ENCODE peak calls at places on chromosomes 4 and X, in five cellular contexts. V is heart left ventricle, F is body of pancreas, L is transverse colon, T is PC-3. M is an unnamed sample. For H3K4me1, the result is how much of the 10 kb centered on the place peaks cover.

GRCh38 chrX:110383414-110383813 is 24.8 kb downstream of the RTL9 start:
- DNase-seq in V (no peak), F (no peak), L (no peak), T (peak), M (no peak)

GRCh38 chr4:30722092-30722915 is 2.1 kb downstream of the PCDH7 start:
- DNase-seq in V (no peak), F (no peak), L (no peak), T (no peak), M (peak)

GRCh38 chr4:129240816-129241215 is 144.9 kb downstream of the C4orf33 start:
- DNase-seq in V (no peak), F (peak), L (no peak), T (no peak), M (no peak)

GRCh38 chrX:18102006-18102405 is 118.7 kb downstream of the BEND2 start:
- DNase-seq in V (no peak), F (no peak), L (no peak), T (no peak), M (no peak)

GRCh38 chr4:84050014-84050413 is 449.1 kb downstream of the NKX6-1 start:
- DNase-seq in V (no peak), F (no peak), L (no peak), T (peak), M (no peak)

GRCh38 chrX:115350696-115351408 is 61.3 kb downstream of the LUZP4 start:
- DNase-seq in V (no peak), F (no peak), L (no peak), T (no peak), M (no peak)

GRCh38 chr4:143335979-143336827 is 473 bp upstream of the GAB1 start:
- DNase-seq in V (peak), F (peak), L (peak), T (peak), M (peak)

GRCh38 chr4:175394213-175394612 is 417.9 kb downstream of the GPM6A start:
- DNase-seq in V (no peak), F (no peak), L (no peak), T (no peak), M (no peak)

GRCh38 chr4:110970642-110971041 is 347.8 kb upstream of the PITX2 start:
- DNase-seq in V (no peak), F (peak), L (peak), T (peak), M (peak)

GRCh38 chrX:134469481-134469880 is 9.5 kb downstream of the HPRT1 start:
- DNase-seq in V (no peak), F (no peak), L (no peak), T (peak), M (no peak)

GRCh38 chr4:109406337-109406931 is 27.2 kb upstream of the SEC24B start:
- DNase-seq in V (no peak), F (no peak), L (no peak), T (peak), M (no peak)

GRCh38 chrX:21638311-21638710 is 19.8 kb downstream of the KLHL34 start:
- DNase-seq in V (no peak), F (no peak), L (no peak), T (peak), M (no peak)

GRCh38 chr4:10033191-10033881 is 12.0 kb upstream of the SLC2A9 start:
- DNase-seq in V (peak), F (no peak), L (no peak), T (peak), M (no peak)

GRCh38 chr4:10034612-10035104 is 13.4 kb upstream of the SLC2A9 start:
- DNase-seq in V (no peak), F (no peak), L (no peak), T (no peak), M (no peak)

GRCh38 chr4:10035130-10035529 is 13.8 kb upstream of the SLC2A9 start:
- DNase-seq in V (no peak), F (no peak), L (no peak), T (no peak), M (no peak)

GRCh38 chr4:10032625-10033024 is 11.3 kb upstream of the SLC2A9 start:
- DNase-seq in V (no peak), F (peak), L (no peak), T (peak), M (no peak)

GRCh38 chr4:10034136-10034535 is 12.8 kb upstream of the SLC2A9 start:
- DNase-seq in V (no peak), F (no peak), L (no peak), T (no peak), M (no peak)
- H3K27ac ChIP-seq in V (peak), F (no peak), L (peak), T (no peak), M (no peak)

GRCh38 chr4:81508786-81509574 is 37.3 kb upstream of the RASGEF1B start:
- DNase-seq in V (no peak), F (no peak), L (no peak), T (no peak), M (no peak)
- H3K4me1 ChIP-seq in V (under half), F (under half), L (under half), T (under half), M (under half)

DNA sequence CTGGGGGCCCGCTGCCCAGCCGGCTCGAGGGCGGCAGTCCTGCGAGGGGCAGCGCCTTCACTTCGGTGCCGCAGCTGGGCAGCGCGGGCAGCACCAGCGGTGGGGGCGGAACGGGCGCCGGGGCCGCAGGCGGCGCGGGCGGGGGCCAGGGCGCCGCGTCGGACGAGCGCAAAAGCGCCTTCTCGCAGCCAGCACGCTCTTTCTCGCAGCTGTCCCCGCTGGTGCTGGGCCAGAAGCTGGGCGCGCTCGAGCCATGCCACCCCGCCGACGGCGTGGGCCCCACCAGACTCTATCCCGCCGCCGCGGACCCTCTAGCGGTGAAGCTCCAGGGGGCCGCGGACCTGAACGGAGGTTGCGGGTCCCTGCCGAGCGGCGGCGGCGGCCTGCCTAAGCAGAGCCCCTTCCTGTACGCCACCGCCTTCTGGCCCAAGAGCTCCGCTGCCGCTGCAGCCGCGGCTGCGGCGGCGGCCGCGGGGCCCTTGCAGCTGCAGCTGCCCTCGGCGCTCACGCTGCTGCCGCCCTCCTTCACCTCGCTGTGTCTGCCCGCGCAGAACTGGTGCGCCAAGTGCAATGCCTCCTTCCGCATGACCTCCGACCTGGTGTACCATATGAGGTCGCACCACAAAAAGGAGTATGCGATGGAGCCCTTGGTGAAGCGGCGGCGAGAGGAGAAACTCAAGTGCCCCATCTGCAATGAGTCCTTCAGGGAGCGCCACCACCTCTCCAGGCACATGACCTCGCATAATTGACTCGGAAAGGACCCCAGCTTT is 5.7 kb downstream of the PRDM8 start:
- DNase-seq in V (no peak), F (no peak), L (peak), T (no peak), M (no peak)
- H3K4me3 ChIP-seq in V (peak), F (peak), L (peak), T (no peak), M (peak)

DNA sequence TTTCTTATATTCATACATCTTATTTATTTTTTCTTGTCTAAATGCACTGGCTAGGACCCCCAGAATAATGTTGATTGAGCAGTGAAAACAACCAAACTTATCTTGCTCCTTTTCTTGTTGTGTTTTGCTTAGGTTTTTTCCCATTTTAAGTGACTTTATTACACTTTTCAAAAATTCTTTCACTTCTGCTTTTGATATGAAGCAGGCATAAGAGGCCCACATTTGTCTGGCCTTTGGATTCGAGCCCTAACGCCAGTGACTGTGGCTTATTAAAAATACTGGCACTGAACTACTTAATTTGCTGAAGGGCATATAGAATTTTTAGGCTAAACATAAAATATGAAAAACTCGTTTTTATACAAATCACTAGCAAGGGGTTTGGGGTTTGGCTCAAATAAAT is 197.0 kb downstream of the ASB9 start:
- DNase-seq in V (no peak), F (no peak), L (no peak), T (no peak), M (no peak)
- H3K27ac ChIP-seq in V (no peak), F (no peak), L (no peak), T (no peak), M (no peak)

DNA sequence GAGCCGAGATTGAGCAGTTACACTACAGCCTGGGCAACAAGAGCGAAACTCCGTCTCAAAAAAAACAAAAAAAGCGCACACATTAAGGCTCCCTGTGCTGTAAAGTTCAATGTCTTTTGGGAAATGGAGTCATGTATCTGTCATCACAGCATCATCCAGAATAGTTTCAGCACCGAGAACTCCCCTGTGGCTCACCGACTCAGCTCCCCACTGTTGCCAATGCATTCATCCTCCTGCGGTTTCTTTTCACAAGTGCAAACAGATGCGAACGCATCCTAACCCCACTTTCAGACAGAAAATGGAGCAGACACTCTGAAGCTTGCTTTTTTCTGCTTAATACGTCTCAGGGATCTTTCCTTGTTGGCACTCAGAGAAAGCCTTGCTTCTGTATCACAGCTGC is 13.8 kb upstream of the SH3TC1 start:
- DNase-seq in V (no peak), F (no peak), L (no peak), T (peak), M (no peak)
- H3K4me1 ChIP-seq in V (half or more), F (under half), L (under half), T (half or more), M (under half)

GRCh38 chrX:81586091-81586490 is 384.2 kb downstream of the SH3BGRL start:
- DNase-seq in V (no peak), F (no peak), L (no peak), T (no peak), M (no peak)
- H3K4me3 ChIP-seq in V (no peak), F (no peak), L (no peak), T (no peak), M (no peak)

M was measured in aorta.